ENCODE peak calls at places on chromosome 11, in six cellular contexts. I, J, C, P, F and S are unnamed samples.
A peak's percentile ranks its signal among the peaks of the same experiment; 100 is the strongest.

GRCh38 chr11:17519486-17519885 is 24.7 kb downstream of the USH1C start:
- DNase-seq in C (no peak), F (no peak), J (no peak), P (no peak), I (no peak), S (no peak)

GRCh38 chr11:34065505-34066203 is 14.1 kb downstream of the CAPRIN1 start:
- DNase-seq in I (peak; percentile 64), C (no peak), F (no peak), J (no peak), P (no peak), S (no peak)

GRCh38 chr11:12013771-12014170 is 5.3 kb upstream of the DKK3 start:
- DNase-seq in P (no peak), J (no peak), C (no peak), F (no peak), I (no peak), S (peak; percentile 56)

GRCh38 chr11:33696411-33696810 is 4.2 kb downstream of the C11orf91 start:
- DNase-seq in F (no peak), C (no peak), I (no peak), P (no peak), J (no peak), S (no peak)

GRCh38 chr11:40514124-40514523 is 945.3 kb downstream of the LRRC4C start:
- DNase-seq in C (no peak), P (no peak), I (peak; percentile 74), F (no peak), J (no peak), S (no peak)

GRCh38 chr11:115931684-115932083 is 427.5 kb upstream of the CADM1 start:
- DNase-seq in I (no peak), P (no peak), F (no peak), C (no peak), J (no peak), S (no peak)

GRCh38 chr11:2072551-2073261 is 66.5 kb downstream of the IGF2 start:
- DNase-seq in J (peak; percentile 22), I (no peak), P (no peak), C (no peak), F (no peak), S (peak; percentile 65)

GRCh38 chr11:61923166-61924015 is 6.0 kb upstream of the RAB3IL1 start:
- DNase-seq in C (peak; percentile 97), I (peak; percentile 61), F (peak; percentile 58), J (peak; percentile 52), P (peak; percentile 93), S (peak; percentile 87)

GRCh38 chr11:613369-613968 is 2.3 kb downstream of the IRF7 start:
- DNase-seq in J (peak; percentile 59), P (no peak), I (peak; percentile 63), F (no peak), C (peak; percentile 95), S (peak; percentile 34)

GRCh38 chr11:122755409-122755808 is 82.9 kb upstream of the CRTAM start:
- DNase-seq in J (no peak), C (no peak), P (no peak), F (no peak), I (no peak), S (peak; percentile 50)

GRCh38 chr11:10993640-10994039 is 135.8 kb upstream of the ZBED5 start:
- DNase-seq in I (no peak), C (no peak), J (no peak), P (no peak), F (no peak), S (no peak)

GRCh38 chr11:78109011-78109685 is 29.5 kb upstream of the NDUFC2 start:
- DNase-seq in C (no peak), I (peak; percentile 11), P (no peak), F (no peak), J (no peak), S (no peak)

GRCh38 chr11:122108192-122108799 is 7.7 kb downstream of the BLID start:
- DNase-seq in P (peak; percentile 21), I (peak; percentile 87), F (peak; percentile 21), J (peak; percentile 67), C (no peak), S (peak; percentile 66)

GRCh38 chr11:90135016-90135415 is 553 bp downstream of the NAALAD2 start:
- DNase-seq in I (no peak), J (no peak), P (no peak), C (no peak), F (no peak), S (peak; percentile 21)

GRCh38 chr11:67252831-67253239 is 13.4 kb upstream of the GRK2 start:
- DNase-seq in F (peak; percentile 53), C (peak; percentile 84), P (no peak), I (peak; percentile 67), J (peak; percentile 22), S (peak; percentile 51)

GRCh38 chr11:100942016-100942415 is 187.6 kb downstream of the PGR start:
- DNase-seq in P (peak; percentile 66), I (peak; percentile 91), C (no peak), J (peak; percentile 42), F (no peak), S (no peak)

GRCh38 chr11:10638285-10638684 is 55.3 kb downstream of the IRAG1 start:
- DNase-seq in I (no peak), P (peak; percentile 26), C (peak; percentile 37), J (no peak), F (no peak), S (no peak)

GRCh38 chr11:95076416-95076815 is 9.7 kb downstream of the SRSF8 start:
- DNase-seq in J (peak; percentile 65), F (peak; percentile 30), I (no peak), P (peak; percentile 27), C (no peak), S (peak; percentile 95)

GRCh38 chr11:96738311-96738710 is 348.5 kb downstream of the JRKL start:
- DNase-seq in P (no peak), F (no peak), I (no peak), C (no peak), J (no peak), S (no peak)

GRCh38 chr11:67504950-67505561 is at the start of gene PITPNM1:
- DNase-seq in C (peak; percentile 94), J (no peak), F (no peak), I (peak; percentile 81), P (peak; percentile 79), S (peak; percentile 70)

GRCh38 chr11:44519989-44520737 is 45.3 kb upstream of the CD82 start:
- DNase-seq in P (no peak), F (no peak), J (no peak), I (no peak), C (no peak), S (no peak)
- H3K4me3 ChIP-seq in P (no peak overlapping the region), F (no peak overlapping the region), J (no peak overlapping the region), I (no peak overlapping the region), C (no peak overlapping the region), S (no peak overlapping the region)

DNA sequence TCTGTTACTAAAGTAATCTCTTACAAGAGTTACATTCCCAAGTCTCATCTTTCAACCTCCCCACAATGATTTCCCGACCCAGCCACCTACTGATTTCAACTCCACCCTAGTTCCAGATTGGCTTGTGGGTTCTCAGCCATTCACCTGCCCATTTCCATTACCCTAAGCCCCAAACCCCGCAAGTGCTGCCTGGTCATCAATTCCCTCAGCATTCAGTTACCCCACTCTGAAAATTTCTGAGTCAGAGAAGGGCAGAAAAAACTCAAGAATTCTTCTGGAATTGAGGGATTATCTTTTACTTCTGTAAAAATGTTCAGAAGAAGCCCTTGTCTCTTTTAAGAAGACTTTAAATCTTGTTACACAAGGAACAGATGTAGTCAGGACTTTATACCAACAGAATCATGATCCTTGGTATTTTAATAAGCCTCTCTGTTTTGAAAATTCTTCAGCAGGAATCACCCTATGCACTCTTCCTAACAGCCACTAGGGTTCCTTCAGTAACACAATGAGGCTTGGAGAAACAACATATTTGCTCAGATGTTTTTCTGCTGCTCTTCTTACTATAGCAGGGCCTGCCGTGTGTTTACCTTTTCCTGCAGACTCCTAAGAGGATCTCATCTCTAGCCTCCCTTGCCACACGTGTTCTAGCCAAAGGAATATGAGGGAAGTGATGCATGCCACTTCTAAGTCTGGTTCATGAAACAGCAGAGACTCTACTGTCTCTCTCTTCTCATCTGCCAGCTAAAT is 29.2 kb upstream of the PAMR1 start:
- DNase-seq in F (no peak), I (peak; percentile 42), C (no peak), P (no peak), J (peak; percentile 52), S (peak; percentile 64)
- TF ChIP-seq CTCF in F (no peak), I (peak; percentile 68), C (no peak), P (no peak), J (peak; percentile 56), S (peak; percentile 50)

DNA sequence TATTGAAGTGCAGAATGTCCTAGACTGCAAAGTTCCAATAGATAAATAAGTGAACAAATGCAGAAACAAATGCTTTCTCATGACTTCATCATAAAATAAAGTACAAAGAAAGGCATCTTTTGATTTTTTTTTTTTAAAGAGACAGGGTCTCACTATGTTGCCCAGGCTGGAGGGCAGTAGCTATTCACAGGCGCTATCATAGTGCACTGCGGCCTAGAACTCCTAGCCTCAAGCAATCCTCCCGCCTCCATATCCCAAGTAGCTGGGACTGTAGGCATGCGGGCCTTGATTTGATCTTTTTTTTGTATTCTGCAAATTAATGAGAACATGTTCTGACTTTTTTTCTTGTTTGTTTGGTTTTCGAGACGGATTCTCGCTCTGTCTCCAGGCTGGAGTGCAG is 2.4 kb downstream of the ARCN1 start:
- DNase-seq in J (no peak), F (no peak), I (no peak), P (no peak), C (no peak), S (no peak)
- H3K4me3 ChIP-seq in J (peak overlapping the region; percentile 97), F (no peak overlapping the region), I (no peak overlapping the region), P (no peak overlapping the region), C (no peak overlapping the region), S (no peak overlapping the region)

GRCh38 chr11:64341851-64342791 is 2.1 kb downstream of the CCDC88B start:
- DNase-seq in P (peak; percentile 93), J (peak; percentile 82), F (peak; percentile 91), C (peak; percentile 97), I (peak; percentile 93), S (peak; percentile 91)

GRCh38 chr11:64339319-64339718 is 685 bp upstream of the CCDC88B start:
- DNase-seq in F (no peak), C (no peak), J (no peak), P (no peak), I (no peak), S (no peak)

GRCh38 chr11:64341429-64341828 is 1.4 kb downstream of the CCDC88B start:
- DNase-seq in C (no peak), F (no peak), P (no peak), I (no peak), J (no peak), S (no peak)

GRCh38 chr11:64339754-64340408 is at the start of gene CCDC88B:
- DNase-seq in J (no peak), C (peak; percentile 95), P (no peak), I (no peak), F (peak; percentile 84), S (no peak)

GRCh38 chr11:64340671-64341335 is 799 bp downstream of the CCDC88B start:
- DNase-seq in P (no peak), I (no peak), F (peak; percentile 37), J (no peak), C (no peak), S (no peak)
- TF ChIP-seq CTCF in P (no peak), I (no peak), F (no peak), J (peak; percentile 32), C (no peak), S (no peak)

GRCh38 chr11:70212227-70212811 is 9.2 kb downstream of the FADD start:
- DNase-seq in I (no peak), C (no peak), J (no peak), P (no peak), F (no peak), S (no peak)
- H3K4me3 ChIP-seq in I (no peak overlapping the region), C (no peak overlapping the region), J (no peak overlapping the region), P (no peak overlapping the region), F (no peak overlapping the region), S (no peak overlapping the region)

GRCh38 chr11:36012979-36013378 is 69.1 kb downstream of the LDLRAD3 start:
- DNase-seq in P (no peak), I (no peak), J (no peak), F (no peak), C (no peak), S (peak; percentile 80)
- TF ChIP-seq CTCF in P (no peak), I (no peak), J (no peak), F (no peak), C (no peak), S (no peak)

GRCh38 chr11:42138454-42138853 is 679.0 kb upstream of the LRRC4C start:
- DNase-seq in F (no peak), C (no peak), J (no peak), I (no peak), P (no peak), S (no peak)
- H3K4me3 ChIP-seq in F (no peak overlapping the region), C (no peak overlapping the region), J (no peak overlapping the region), I (no peak overlapping the region), P (no peak overlapping the region), S (no peak overlapping the region)